ENCODE peak calls at places on chromosomes 3 and 15, in ten cellular contexts. U is activated gamma-delta T cell treated with anti-CD3 and anti-CD28 coated beads, Interleukin-2, amount 50 U/mL, for 16 hours; N is AG04450; O is uterus; D is osteocyte; I is HEK293T; J is stimulated activated CD4-positive, alpha-beta T cell treated with anti-CD3 and anti-CD28 coated beads, Interleukin-15, amount 100 ng/mL, for 1 hour; W is NCI-H524; S is fibroblast of pulmonary artery; E is activated CD4-positive, alpha-beta T cell treated with anti-CD3 and anti-CD28 coated beads for 24 hours. T is an unnamed sample.

GRCh38 chr15:54045397-54045796 is 67.2 kb downstream of the UNC13C start:
- DNase-seq in U (no peak), N (no peak), O (no peak), D (no peak), I (no peak), J (no peak), W (no peak), S (no peak), E (no peak), T (no peak)

GRCh38 chr3:189908646-189909045 is 212.1 kb downstream of the P3H2 start:
- DNase-seq in U (no peak), N (peak), O (no peak), D (no peak), I (no peak), J (no peak), W (no peak), S (peak), E (no peak), T (no peak)

GRCh38 chr15:36951747-36952247 is 148.6 kb downstream of the MEIS2 start:
- DNase-seq in U (no peak), N (no peak), O (no peak), D (no peak), I (no peak), J (no peak), W (no peak), S (peak), E (no peak), T (no peak)

GRCh38 chr3:169581633-169582032 is 81.9 kb downstream of the MECOM start:
- DNase-seq in U (no peak), N (no peak), O (no peak), D (no peak), I (no peak), J (no peak), W (no peak), S (no peak), E (no peak), T (no peak)

GRCh38 chr3:170418422-170419300 is at the start of gene CLDN11:
- DNase-seq in U (no peak), N (peak), O (peak), D (no peak), I (no peak), J (no peak), W (peak), S (no peak), E (no peak), T (no peak)

GRCh38 chr3:153679711-153680110 is 441.5 kb upstream of the ARHGEF26 start:
- DNase-seq in U (no peak), N (no peak), O (no peak), D (no peak), I (no peak), J (no peak), W (no peak), S (no peak), E (no peak), T (no peak)

GRCh38 chr3:141360888-141361598 is 7.3 kb upstream of the ZBTB38 start:
- DNase-seq in U (no peak), N (no peak), O (peak), D (no peak), I (peak), J (no peak), W (peak), S (peak), E (no peak), T (peak)

GRCh38 chr3:30643763-30644462 is 37.5 kb downstream of the TGFBR2 start:
- DNase-seq in U (no peak), N (no peak), O (no peak), D (no peak), I (no peak), J (no peak), W (no peak), S (no peak), E (no peak), T (no peak)

GRCh38 chr3:99640214-99640851 is 1.9 kb downstream of the COL8A1 start:
- DNase-seq in U (no peak), N (no peak), O (no peak), D (no peak), I (no peak), J (no peak), W (no peak), S (no peak), E (no peak), T (no peak)

GRCh38 chr3:20574746-20575145 is 388.7 kb upstream of the SGO1 start:
- DNase-seq in U (no peak), N (peak), O (no peak), D (no peak), I (no peak), J (no peak), W (no peak), S (peak), E (no peak), T (peak)

GRCh38 chr3:61454806-61455205 is 106.6 kb upstream of the PTPRG start:
- DNase-seq in U (no peak), N (peak), O (no peak), D (no peak), I (no peak), J (no peak), W (no peak), S (peak), E (no peak), T (no peak)

GRCh38 chr3:52446631-52447511 is 2.0 kb upstream of the SEMA3G start:
- DNase-seq in U (peak), N (no peak), O (peak), D (peak), I (peak), J (peak), W (no peak), S (peak), E (peak), T (peak)

GRCh38 chr3:172549144-172549543 is 25.9 kb upstream of the TNFSF10 start:
- DNase-seq in U (no peak), N (no peak), O (no peak), D (no peak), I (no peak), J (no peak), W (no peak), S (no peak), E (no peak), T (no peak)

GRCh38 chr15:56339594-56339993 is 25.6 kb upstream of the TEX9 start:
- DNase-seq in U (no peak), N (no peak), O (no peak), D (no peak), I (no peak), J (no peak), W (no peak), S (no peak), E (no peak), T (no peak)

GRCh38 chr15:101020451-101020850 is 101.3 kb downstream of the LRRK1 start:
- DNase-seq in U (no peak), N (no peak), O (no peak), D (peak), I (no peak), J (no peak), W (no peak), S (no peak), E (no peak), T (no peak)

GRCh38 chr3:182717216-182717615 is 76.1 kb upstream of the ATP11B start:
- DNase-seq in U (no peak), N (no peak), O (no peak), D (no peak), I (no peak), J (no peak), W (no peak), S (no peak), E (no peak), T (no peak)

GRCh38 chr15:100263721-100264455 is 77.9 kb downstream of the ADAMTS17 start:
- DNase-seq in U (no peak), N (no peak), O (no peak), D (no peak), I (no peak), J (no peak), W (no peak), S (no peak), E (no peak), T (no peak)

GRCh38 chr3:158600787-158601186 is 29.8 kb downstream of the MLF1 start:
- DNase-seq in U (no peak), N (no peak), O (no peak), D (no peak), I (no peak), J (no peak), W (no peak), S (no peak), E (no peak), T (no peak)

GRCh38 chr15:42737529-42738328 is 801 bp upstream of the CDAN1 start:
- DNase-seq in U (no peak), N (no peak), O (no peak), D (peak), I (no peak), J (no peak), W (no peak), S (peak), E (no peak), T (no peak)

GRCh38 chr3:4416427-4416826 is 50.6 kb downstream of the SUMF1 start:
- DNase-seq in U (no peak), N (no peak), O (no peak), D (no peak), I (no peak), J (no peak), W (no peak), S (no peak), E (no peak), T (no peak)

GRCh38 chr15:29687204-29687768 is 135.0 kb downstream of the TJP1 start:
- DNase-seq in U (no peak), N (no peak), O (peak), D (no peak), I (no peak), J (no peak), W (no peak), S (no peak), E (no peak), T (no peak)

GRCh38 chr3:179105881-179106280 is 34.3 kb upstream of the ZMAT3 start:
- DNase-seq in U (no peak), N (no peak), O (no peak), D (no peak), I (no peak), J (no peak), W (no peak), S (no peak), E (no peak), T (no peak)

GRCh38 chr3:53994986-53995385 is 103.3 kb upstream of the SELENOK start:
- DNase-seq in U (no peak), N (no peak), O (no peak), D (no peak), I (no peak), J (no peak), W (no peak), S (no peak), E (no peak), T (no peak)